ENCODE peak calls at places on chromosome 17, in eight cellular contexts. Y, V, Z, S, K, A, X and H are unnamed samples.

GRCh38 chr17:64318068-64318467 is 55.0 kb upstream of the TEX2 start:
- DNase-seq in V (no peak), Y (no peak), A (no peak), X (no peak), S (no peak), K (no peak), Z (no peak), H (no peak)

GRCh38 chr17:80195671-80196529 is 24.2 kb downstream of the SGSH start:
- DNase-seq in K (no peak), Z (no peak), S (no peak), X (no peak), Y (no peak), V (no peak), A (no peak), H (no peak)

GRCh38 chr17:21549107-21549687 is 143.1 kb upstream of the KCNJ18 start:
- DNase-seq in V (peak; percentile 27), K (no peak), X (peak; percentile 58), S (no peak), Z (no peak), Y (no peak), A (no peak), H (no peak)

GRCh38 chr17:74453665-74454196 is 12.7 kb upstream of the CD300A start:
- DNase-seq in A (no peak), S (no peak), V (no peak), Z (no peak), X (no peak), Y (peak; percentile 75), K (peak; percentile 97), H (no peak)

GRCh38 chr17:39104046-39104445 is 47.4 kb downstream of the PLXDC1 start:
- DNase-seq in K (no peak), Z (no peak), Y (no peak), V (no peak), S (no peak), X (no peak), A (no peak), H (no peak)

GRCh38 chr17:82353484-82353883 is 5.6 kb upstream of the TEX19 start:
- DNase-seq in S (no peak), V (no peak), Z (no peak), K (no peak), X (no peak), Y (no peak), A (no peak), H (no peak)

GRCh38 chr17:80481284-80482057 is 5.1 kb upstream of the NPTX1 start:
- DNase-seq in K (no peak), V (no peak), S (no peak), Z (no peak), X (no peak), Y (no peak), A (no peak), H (no peak)

GRCh38 chr17:43740541-43740940 is 18.1 kb downstream of the SOST start:
- DNase-seq in Z (no peak), Y (no peak), S (no peak), A (no peak), V (no peak), X (peak; percentile 37), K (no peak), H (no peak)

GRCh38 chr17:47829870-47830269 is 1.5 kb downstream of the MRPL10 start:
- DNase-seq in Y (no peak), Z (no peak), K (no peak), A (no peak), V (no peak), X (no peak), S (no peak), H (no peak)

GRCh38 chr17:43528319-43528987 is 17.7 kb downstream of the ETV4 start:
- DNase-seq in X (no peak), A (no peak), K (no peak), V (no peak), Y (no peak), S (no peak), Z (no peak), H (no peak)

GRCh38 chr17:36932383-36933173 is 4.7 kb upstream of the LHX1 start:
- DNase-seq in Z (no peak), K (no peak), Y (no peak), V (no peak), A (no peak), S (no peak), X (no peak), H (no peak)
- H3K4me3 ChIP-seq in Z (no peak overlapping the region), K (peak overlapping the region; percentile 9), Y (peak overlapping the region; percentile 6), V (no peak overlapping the region), A (no peak overlapping the region), S (peak overlapping the region; percentile 62), X (no peak overlapping the region), H (no peak overlapping the region)

DNA sequence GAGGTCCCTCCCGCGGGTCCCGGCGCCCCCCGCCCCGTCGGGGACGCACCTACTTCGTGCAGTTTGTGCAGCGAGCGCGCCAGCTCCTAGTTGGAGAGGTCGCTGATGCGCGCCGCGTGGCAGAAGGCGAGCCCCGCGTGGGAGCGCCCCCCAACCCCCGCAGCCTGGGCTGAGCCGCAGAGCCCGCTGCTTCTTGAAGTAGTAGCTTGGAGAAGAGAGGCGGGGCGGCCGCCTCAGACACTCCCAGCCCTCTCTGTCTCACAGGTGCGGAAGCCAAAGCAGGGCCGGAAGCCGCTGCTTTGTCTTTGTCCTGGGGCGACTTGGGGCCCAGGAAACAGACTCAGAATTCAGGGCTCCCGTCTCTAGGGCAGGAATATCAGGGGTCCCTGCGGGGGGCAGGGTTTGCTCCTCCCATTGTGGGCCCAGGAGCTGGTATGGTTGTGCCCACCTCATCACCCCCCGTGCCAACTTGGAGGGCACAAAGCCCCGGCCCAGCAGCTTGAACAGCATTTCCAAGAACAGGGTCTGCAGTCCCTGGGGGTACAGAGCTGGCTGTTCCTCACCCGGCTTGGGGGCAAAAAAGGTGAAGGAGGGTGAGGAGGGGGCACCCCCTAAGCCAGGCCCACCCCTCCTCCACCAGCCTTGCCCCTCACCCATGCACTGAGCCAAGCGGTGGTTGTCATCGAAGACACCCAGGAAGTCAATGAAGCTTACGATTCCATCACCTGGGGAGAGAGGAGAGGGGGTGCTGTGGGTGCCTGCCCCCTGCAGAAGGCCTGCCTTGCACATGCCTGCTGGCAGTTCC is 13.6 kb downstream of the SPATA32 start:
- DNase-seq in Z (no peak), V (no peak), K (no peak), S (no peak), X (peak; percentile 82), Y (no peak), A (no peak), H (no peak)
- H3K4me3 ChIP-seq in Z (peak overlapping the region; percentile 56), V (peak overlapping the region; percentile 50), K (peak overlapping the region; percentile 60), S (peak overlapping the region; percentile 75), X (peak overlapping the region; percentile 62), Y (peak overlapping the region; percentile 70), A (peak overlapping the region; percentile 50), H (peak overlapping the region; percentile 62)

GRCh38 chr17:15928286-15928785 is 16.6 kb upstream of the ADORA2B start:
- DNase-seq in Z (no peak), S (no peak), Y (no peak), V (no peak), X (no peak), A (no peak), K (no peak), H (no peak)
- H3K4me3 ChIP-seq in Z (no peak overlapping the region), S (no peak overlapping the region), Y (no peak overlapping the region), V (no peak overlapping the region), X (no peak overlapping the region), A (no peak overlapping the region), K (no peak overlapping the region), H (no peak overlapping the region)

DNA sequence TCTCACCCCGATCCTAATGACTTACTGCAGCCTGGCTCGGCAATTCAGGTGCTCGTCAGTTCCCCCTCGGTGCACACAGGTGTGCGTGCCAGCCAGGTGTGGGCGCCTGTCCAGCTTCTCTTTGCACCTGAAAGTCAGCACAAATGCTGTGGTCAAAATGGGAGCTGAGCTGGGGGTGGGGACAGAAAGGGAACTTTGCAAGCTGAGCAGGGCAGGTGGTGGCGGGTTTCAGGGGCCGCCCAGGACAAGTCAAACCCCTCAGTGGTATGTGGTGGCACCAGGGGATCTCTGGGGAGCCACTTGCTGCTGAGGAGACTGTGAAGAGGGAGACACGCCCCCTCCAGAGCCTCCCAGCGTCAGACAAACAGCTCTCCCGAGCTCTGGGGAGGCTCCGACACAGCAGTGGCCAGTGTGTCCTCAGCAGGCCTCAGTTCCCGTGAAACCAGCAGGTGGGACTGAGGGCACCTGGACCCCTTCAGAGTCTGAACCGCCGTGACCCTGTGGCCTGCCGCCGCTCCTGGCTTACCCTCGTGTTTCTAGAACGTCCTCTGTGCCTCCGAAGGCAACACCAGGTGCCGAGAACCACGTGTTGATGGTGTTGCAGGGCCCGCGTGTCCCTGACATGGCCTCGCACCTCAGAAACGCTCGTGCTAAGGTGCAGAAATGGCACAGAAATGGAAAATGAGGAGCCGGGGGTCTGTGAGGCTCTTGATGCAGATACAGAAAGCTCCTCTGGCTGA is 233.5 kb upstream of the TNRC6C start:
- DNase-seq in V (no peak), Z (no peak), X (no peak), A (no peak), Y (no peak), S (no peak), K (no peak), H (no peak)
- H3K4me3 ChIP-seq in V (no peak overlapping the region), Z (no peak overlapping the region), X (no peak overlapping the region), A (no peak overlapping the region), Y (no peak overlapping the region), S (no peak overlapping the region), K (no peak overlapping the region), H (no peak overlapping the region)

GRCh38 chr17:70080541-70081347 is 5.7 kb downstream of the KCNJ16 start:
- DNase-seq in S (no peak), Z (no peak), K (no peak), A (no peak), X (no peak), V (no peak), Y (no peak), H (peak; percentile 76)
- H3K4me3 ChIP-seq in S (no peak overlapping the region), Z (no peak overlapping the region), K (no peak overlapping the region), A (no peak overlapping the region), X (no peak overlapping the region), V (no peak overlapping the region), Y (no peak overlapping the region), H (no peak overlapping the region)

GRCh38 chr17:17724307-17724921 is 43.2 kb downstream of the RAI1 start:
- DNase-seq in A (no peak), V (no peak), K (no peak), Y (no peak), X (no peak), S (no peak), Z (no peak), H (no peak)
- H3K4me3 ChIP-seq in A (peak overlapping the region; percentile 48), V (peak overlapping the region; percentile 51), K (peak overlapping the region; percentile 68), Y (peak overlapping the region; percentile 66), X (peak overlapping the region; percentile 44), S (peak overlapping the region; percentile 83), Z (peak overlapping the region; percentile 58), H (peak overlapping the region; percentile 64)